ENCODE peak calls at places on chromosomes 16 and 17, in four cellular contexts. J is mesenchymal stem cell, N is neural progenitor cell, A is A549. O is an unnamed sample. For H3K9me3, the result is how much of the 10 kb centered on the place peaks cover.

GRCh38 chr17:17836818-17837379 is at the start of gene SREBF1:
- DNase-seq in J (peak), N (peak), A (peak), O (no peak)

GRCh38 chr17:15966183-15966878 is 21.4 kb downstream of the ADORA2B start:
- DNase-seq in J (peak), N (peak), A (no peak), O (no peak)

GRCh38 chr17:58514795-58515157 is 338 bp upstream of the MTMR4 start:
- DNase-seq in J (no peak), N (no peak), A (no peak), O (no peak)

GRCh38 chr17:72812823-72813222 is 279.7 kb downstream of the SLC39A11 start:
- DNase-seq in J (peak), N (no peak), A (no peak), O (peak)

GRCh38 chr17:40415390-40415789 is 2.3 kb downstream of the TOP2A start:
- DNase-seq in J (peak), N (peak), A (peak), O (no peak)

GRCh38 chr17:49590874-49591273 is 15.2 kb downstream of the NXPH3 start:
- DNase-seq in J (no peak), N (no peak), A (no peak), O (no peak)

GRCh38 chr17:45320349-45320930 is 3.6 kb upstream of the MAP3K14 start:
- DNase-seq in J (no peak), N (no peak), A (no peak), O (peak)

GRCh38 chr17:55812323-55812722 is 61.5 kb downstream of the PCTP start:
- DNase-seq in J (no peak), N (no peak), A (no peak), O (no peak)

GRCh38 chr17:80034977-80035686 is 540 bp downstream of the TBC1D16 start:
- DNase-seq in J (peak), N (peak), A (no peak), O (peak)

GRCh38 chr16:72884037-72884436 is 163.9 kb downstream of the ZFHX3 start:
- DNase-seq in J (peak), N (no peak), A (no peak), O (peak)

GRCh38 chr16:51310159-51310558 is 159.1 kb upstream of the SALL1 start:
- DNase-seq in J (no peak), N (no peak), A (no peak), O (no peak)

GRCh38 chr17:28174352-28175046 is 132.0 kb downstream of the NLK start:
- DNase-seq in J (peak), N (no peak), A (no peak), O (no peak)

GRCh38 chr16:85554791-85555548 is 58.2 kb upstream of the GSE1 start:
- DNase-seq in J (peak), N (peak), A (peak), O (peak)

GRCh38 chr17:77387891-77388290 is 247.1 kb downstream of the SEC14L1 start:
- DNase-seq in J (no peak), N (no peak), A (no peak), O (no peak)

DNA sequence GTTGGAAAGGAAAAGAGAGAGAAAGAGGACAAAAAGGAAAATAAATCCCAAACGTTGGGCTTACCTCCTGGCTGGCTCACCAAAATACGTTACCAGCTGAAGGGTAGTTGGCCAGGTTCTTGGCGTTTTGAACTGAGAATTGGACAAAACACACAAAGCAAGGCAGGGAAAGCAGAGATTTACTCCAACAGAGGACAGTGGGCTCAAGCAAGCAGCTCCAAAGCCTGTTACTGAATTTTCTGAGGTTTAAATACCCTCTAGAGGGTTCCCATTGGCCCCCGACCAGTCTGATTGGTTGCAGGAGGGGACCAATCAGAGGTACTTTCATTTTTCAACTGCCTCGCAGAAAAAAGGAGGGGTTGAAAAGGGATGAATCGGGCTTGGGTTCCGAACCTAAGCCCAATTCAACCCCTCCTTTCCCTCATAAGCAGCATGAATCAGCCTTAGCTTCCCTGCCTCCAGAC is 55.6 kb upstream of the ALOX12 start:
- DNase-seq in J (no peak), N (no peak), A (no peak), O (no peak)
- H3K4me2 ChIP-seq in J (no peak), N (no peak), A (no peak), O (no peak)

GRCh38 chr16:31913668-31914067 is 40.1 kb downstream of the ZNF267 start:
- DNase-seq in J (no peak), N (no peak), A (no peak), O (no peak)
- H3K9me3 ChIP-seq in J (half or more), N (half or more), A (half or more), O (under half)

GRCh38 chr17:20127660-20128413 is 118.7 kb downstream of the SPECC1 start:
- DNase-seq in J (peak), N (no peak), A (no peak), O (peak)
- H3K27ac ChIP-seq in J (no peak), N (no peak), A (no peak), O (no peak)

GRCh38 chr16:55047903-55048497 is 117.3 kb downstream of the IRX5 start:
- DNase-seq in J (no peak), N (no peak), A (no peak), O (no peak)

GRCh38 chr16:55048745-55049144 is 118.1 kb downstream of the IRX5 start:
- DNase-seq in J (no peak), N (peak), A (no peak), O (no peak)

GRCh38 chr16:55053071-55053415 is 122.4 kb downstream of the IRX5 start:
- DNase-seq in J (no peak), N (no peak), A (no peak), O (no peak)

GRCh38 chr16:55052335-55053070 is 121.8 kb downstream of the IRX5 start:
- DNase-seq in J (no peak), N (no peak), A (no peak), O (no peak)

DNA sequence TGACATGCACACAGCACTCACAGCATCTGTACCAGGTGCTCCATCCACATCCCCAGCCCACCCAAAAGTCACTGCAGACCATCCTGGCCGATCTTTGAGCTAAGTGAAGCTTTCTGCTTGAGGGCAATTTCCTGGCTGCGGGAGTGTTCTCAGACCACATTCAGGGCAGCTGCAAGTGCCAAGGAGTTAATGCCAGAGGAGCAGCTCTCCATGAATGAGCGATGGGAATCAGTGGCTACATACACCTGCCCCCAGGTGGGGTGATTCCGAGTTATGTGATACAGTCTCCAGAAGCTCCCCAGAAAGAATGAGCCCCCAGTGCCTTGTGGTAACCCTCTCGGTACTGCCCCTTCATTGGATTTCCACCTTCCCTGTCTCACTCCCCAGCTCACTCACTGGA is 120.9 kb downstream of the IRX5 start:
- DNase-seq in J (no peak), N (no peak), A (no peak), O (no peak)
- H3K4me2 ChIP-seq in J (no peak), N (no peak), A (no peak), O (no peak)

GRCh38 chr17:82947051-82947991 is 107.5 kb upstream of the ZNF750 start:
- DNase-seq in J (no peak), N (no peak), A (no peak), O (no peak)
- H3K9me3 ChIP-seq in J (half or more), N (under half), A (half or more), O (under half)

GRCh38 chr17:68576811-68577551 is 24.2 kb downstream of the FAM20A start:
- DNase-seq in J (peak), N (no peak), A (no peak), O (no peak)

GRCh38 chr17:68578236-68578635 is 22.9 kb downstream of the FAM20A start:
- DNase-seq in J (no peak), N (no peak), A (no peak), O (peak)

GRCh38 chr17:68579194-68579900 is 21.8 kb downstream of the FAM20A start:
- DNase-seq in J (no peak), N (no peak), A (no peak), O (no peak)

GRCh38 chr17:68573338-68573737 is 27.8 kb downstream of the FAM20A start:
- DNase-seq in J (no peak), N (no peak), A (no peak), O (no peak)

GRCh38 chr17:68576137-68576536 is 25.0 kb downstream of the FAM20A start:
- DNase-seq in J (no peak), N (no peak), A (no peak), O (no peak)
- H3K27ac ChIP-seq in J (no peak), N (no peak), A (no peak), O (no peak)

GRCh38 chr17:74427763-74428153 is 4.1 kb upstream of the GPRC5C start:
- DNase-seq in J (no peak), N (no peak), A (no peak), O (no peak)

GRCh38 chr17:74426551-74427047 is 5.3 kb upstream of the GPRC5C start:
- DNase-seq in J (no peak), N (no peak), A (no peak), O (no peak)

GRCh38 chr17:74429604-74430384 is 2.1 kb upstream of the GPRC5C start:
- DNase-seq in J (peak), N (peak), A (no peak), O (no peak)

GRCh38 chr17:74424658-74425057 is 7.2 kb upstream of the GPRC5C start:
- DNase-seq in J (no peak), N (no peak), A (no peak), O (no peak)

DNA sequence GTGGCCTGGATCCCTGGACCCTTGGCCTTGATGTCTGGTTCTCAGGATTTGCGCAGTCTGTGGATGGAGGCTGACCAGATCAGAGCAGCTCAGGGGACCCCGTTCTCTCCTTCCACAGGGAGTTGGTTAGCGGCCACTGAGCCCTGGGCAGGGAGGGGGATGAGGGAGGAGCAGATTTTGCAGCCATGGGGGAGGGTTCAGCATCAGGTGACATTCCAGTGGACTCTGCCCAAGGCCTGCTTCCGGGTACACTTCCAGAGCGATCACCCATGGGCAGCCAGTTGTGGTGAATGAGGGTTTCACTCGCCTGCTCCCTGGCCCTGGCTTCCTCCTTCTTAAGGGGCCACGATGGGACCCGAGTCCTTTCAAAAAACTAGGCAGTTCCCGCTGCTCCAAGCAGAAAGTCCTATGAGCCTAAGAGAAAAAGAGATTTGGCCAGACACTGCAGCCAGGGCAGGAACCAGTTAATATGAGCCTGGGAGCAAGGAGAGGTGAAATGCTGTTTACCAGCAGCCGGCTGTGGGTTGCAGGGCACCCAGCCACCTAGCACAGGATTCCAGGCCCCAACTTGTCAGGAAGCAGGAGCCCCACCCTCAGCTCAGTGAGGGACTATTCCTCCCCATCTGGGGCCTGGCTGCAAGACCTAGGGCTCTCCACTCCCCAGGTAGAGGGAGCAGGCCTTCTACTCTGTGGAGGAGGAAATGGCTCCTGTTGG is 4.7 kb upstream of the GPRC5C start:
- DNase-seq in J (no peak), N (peak), A (no peak), O (no peak)
- H3K4me2 ChIP-seq in J (no peak), N (peak), A (peak), O (no peak)

O was measured in astrocyte.